ENCODE peak calls at places on chromosomes 3 and 15, in four cellular contexts. D, X, Z and S are unnamed samples.

GRCh38 chr15:78033864-78034263 is 43.6 kb downstream of the TBC1D2B start:
- DNase-seq in D (no peak), X (no peak), Z (no peak), S (no peak)

GRCh38 chr3:101695779-101696372 is 9.4 kb upstream of the RPL24 start:
- DNase-seq in D (peak), X (no peak), Z (no peak), S (no peak)

GRCh38 chr15:91885714-91886265 is 32.3 kb downstream of the SLCO3A1 start:
- DNase-seq in D (no peak), X (no peak), Z (no peak), S (no peak)

GRCh38 chr3:176041812-176042211 is 1155.5 kb downstream of the TBL1XR1 start:
- DNase-seq in D (no peak), X (no peak), Z (no peak), S (no peak)

GRCh38 chr3:176005564-176005963 is 1146.4 kb downstream of the NAALADL2 start:
- DNase-seq in D (no peak), X (no peak), Z (no peak), S (no peak)

GRCh38 chr15:63968122-63968524 is 78.2 kb downstream of the DAPK2 start:
- DNase-seq in D (no peak), X (no peak), Z (no peak), S (no peak)

GRCh38 chr3:66532160-66532587 is 31.4 kb upstream of the LRIG1 start:
- DNase-seq in D (no peak), X (no peak), Z (peak), S (no peak)

GRCh38 chr3:186514296-186515002 is 29.7 kb downstream of the CRYGS start:
- DNase-seq in D (no peak), X (peak), Z (no peak), S (peak)

GRCh38 chr15:87487484-87487883 is 769.1 kb downstream of the NTRK3 start:
- DNase-seq in D (no peak), X (no peak), Z (no peak), S (no peak)

GRCh38 chr3:15120986-15121385 is 22.0 kb upstream of the RBSN start:
- DNase-seq in D (no peak), X (no peak), Z (no peak), S (no peak)

GRCh38 chr3:118587037-118587741 is 447.5 kb downstream of the IGSF11 start:
- DNase-seq in D (no peak), X (no peak), Z (no peak), S (no peak)

GRCh38 chr3:17195192-17195611 is 310.4 kb downstream of the PLCL2 start:
- DNase-seq in D (no peak), X (no peak), Z (no peak), S (no peak)

GRCh38 chr15:76905855-76906254 is 715 bp upstream of the SCAPER start:
- DNase-seq in D (no peak), X (no peak), Z (no peak), S (no peak)

GRCh38 chr3:115975353-115975752 is 352.0 kb downstream of the GAP43 start:
- DNase-seq in D (peak), X (peak), Z (no peak), S (peak)

GRCh38 chr3:127238602-127239001 is 45.7 kb downstream of the PRR23E start:
- DNase-seq in D (no peak), X (no peak), Z (no peak), S (no peak)

GRCh38 chr15:37771462-37771861 is 163.0 kb upstream of the TMCO5A start:
- DNase-seq in D (no peak), X (no peak), Z (no peak), S (no peak)

GRCh38 chr15:42286445-42287029 is 13.3 kb upstream of the TMEM87A start:
- DNase-seq in D (peak), X (no peak), Z (no peak), S (no peak)

GRCh38 chr3:179943097-179943880 is 93.4 kb downstream of the PEX5L start:
- DNase-seq in D (no peak), X (no peak), Z (no peak), S (no peak)

GRCh38 chr15:74956648-74957300 is at the start of gene RPP25:
- DNase-seq in D (peak), X (peak), Z (no peak), S (peak)

GRCh38 chr3:12583280-12583679 is 26.4 kb downstream of the MKRN2 start:
- DNase-seq in D (no peak), X (no peak), Z (no peak), S (no peak)

GRCh38 chr15:89760303-89761008 is 9.4 kb upstream of the MESP1 start:
- DNase-seq in D (peak), X (peak), Z (peak), S (peak)

GRCh38 chr3:188272481-188273372 is 118.8 kb downstream of the LPP start:
- DNase-seq in D (peak), X (no peak), Z (no peak), S (peak)

GRCh38 chr3:88003115-88003755 is 55.6 kb downstream of the CGGBP1 start:
- DNase-seq in D (peak), X (peak), Z (no peak), S (peak)
- TF ChIP-seq PHF8 in D (no peak), X (no peak), Z (no peak), S (no peak)

DNA sequence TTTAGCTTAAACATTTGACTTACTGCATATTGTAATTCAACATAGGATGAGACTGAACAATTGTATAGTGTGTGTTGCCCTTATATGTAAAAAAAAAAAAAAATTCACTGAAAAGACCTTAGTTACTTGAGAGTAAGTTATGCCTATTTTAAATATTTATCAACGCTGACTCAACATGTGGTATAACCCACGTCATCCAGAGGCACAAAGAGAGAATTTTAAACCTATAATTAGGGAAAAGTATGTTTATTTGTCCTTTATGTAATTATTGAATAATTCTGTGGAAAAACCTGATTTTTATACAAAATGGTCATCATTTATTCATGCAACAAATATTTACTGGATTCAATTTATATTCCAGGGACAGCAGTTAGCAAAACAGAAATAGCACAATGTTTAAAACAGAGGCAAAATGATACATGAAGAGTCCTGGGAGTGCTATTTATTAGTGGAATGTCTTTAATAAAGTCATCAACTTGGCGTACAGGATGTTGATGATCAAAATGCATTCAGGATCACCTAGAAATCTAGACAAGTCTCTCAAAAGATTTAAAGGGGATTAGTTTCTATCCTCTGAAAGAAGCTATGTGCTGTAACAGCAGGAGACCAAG is 223.7 kb downstream of the PCCB start:
- DNase-seq in D (no peak), X (no peak), Z (no peak), S (no peak)
- TF ChIP-seq POLR2A in D (no peak), X (no peak), Z (no peak), S (no peak)

DNA sequence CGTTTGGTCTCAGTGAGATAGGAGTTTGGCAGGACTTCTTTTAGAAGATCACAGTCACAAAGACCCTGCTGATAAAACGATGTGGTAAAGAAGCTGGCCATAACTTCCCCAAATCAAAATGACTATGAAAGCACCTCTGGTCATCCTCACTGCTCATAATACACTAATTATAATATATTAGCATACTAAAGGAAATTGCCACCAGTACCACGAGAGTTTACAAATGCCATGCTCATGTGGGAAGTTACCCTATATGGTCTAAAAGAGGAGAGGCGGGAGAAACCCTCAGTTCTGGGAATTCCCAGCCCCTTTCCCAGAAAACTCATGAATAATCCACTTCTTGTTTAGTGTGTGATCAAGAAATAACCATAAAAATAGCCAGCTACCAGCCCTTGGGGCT is 115.7 kb upstream of the IGSF10 start:
- DNase-seq in D (no peak), X (no peak), Z (no peak), S (no peak)
- TF ChIP-seq PHF8 in D (no peak), X (no peak), Z (no peak), S (no peak)

DNA sequence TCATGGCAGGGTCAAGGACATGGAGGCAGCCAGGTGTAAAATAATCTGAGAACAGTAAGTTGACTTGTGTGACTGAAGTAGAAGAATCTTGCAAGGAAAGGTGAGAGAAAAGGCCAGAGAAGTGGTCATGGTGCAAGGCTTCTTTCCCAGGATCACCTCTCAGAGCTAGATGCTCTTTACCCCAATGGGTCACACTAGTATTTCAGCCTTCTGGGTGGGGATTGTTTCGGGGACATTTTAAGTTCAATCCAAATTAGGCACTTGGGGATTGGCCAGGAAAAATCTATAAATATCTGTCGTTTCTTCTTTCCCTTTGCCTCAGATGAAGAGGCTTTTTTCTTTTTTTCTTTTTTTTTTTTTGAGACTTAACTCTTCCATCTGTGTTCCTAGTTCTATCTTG is 188.0 kb downstream of the KLHL25 start:
- DNase-seq in D (no peak), X (no peak), Z (no peak), S (no peak)
- TF ChIP-seq POLR2A in D (no peak), X (no peak), Z (no peak), S (no peak)

DNA sequence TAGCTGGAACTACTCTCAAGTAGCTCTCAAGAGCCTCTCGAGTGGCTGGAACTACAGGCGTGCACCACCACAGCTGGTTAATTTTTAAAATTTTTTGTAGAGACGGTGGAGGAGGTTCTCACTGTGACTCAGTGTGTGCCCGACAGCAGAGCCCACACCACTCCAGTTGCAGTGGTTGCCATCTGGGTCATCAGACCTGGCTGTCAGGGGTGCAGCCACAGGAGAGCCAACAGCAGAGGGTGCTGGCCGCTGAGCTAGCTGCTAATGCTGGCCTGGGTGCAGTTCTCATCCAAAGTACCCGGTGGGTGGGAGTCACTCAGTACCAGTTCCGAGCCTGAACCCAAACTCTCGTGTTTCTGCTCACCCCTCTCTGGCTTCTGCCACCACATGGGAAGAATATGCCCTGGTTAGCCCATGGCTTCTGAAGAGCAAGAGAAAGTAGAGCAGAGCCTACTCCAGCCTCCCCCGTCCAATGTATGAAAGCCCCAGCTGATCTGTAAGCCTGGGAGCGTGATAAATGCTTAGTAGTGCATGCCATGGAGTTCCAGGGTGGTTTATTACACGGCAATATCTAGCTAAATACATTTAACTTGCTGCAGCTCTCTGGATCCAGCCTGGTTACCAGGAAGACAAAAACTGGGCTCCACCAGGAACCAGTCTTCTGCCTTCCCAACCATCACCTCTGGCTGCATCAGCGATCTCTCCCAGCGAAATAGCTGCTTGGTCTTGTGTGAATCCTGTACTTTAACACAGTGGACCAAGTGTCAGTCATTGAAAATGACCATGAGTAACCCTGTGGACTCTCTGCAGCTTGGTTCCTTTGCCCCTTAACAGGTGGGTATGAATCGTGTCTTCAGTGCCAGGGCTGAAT is 17.1 kb downstream of the UMPS start:
- DNase-seq in D (no peak), X (no peak), Z (no peak), S (no peak)
- TF ChIP-seq PHF8 in D (no peak), X (no peak), Z (no peak), S (no peak)

GRCh38 chr3:9810846-9811245 is 784 bp downstream of the TTLL3 start:
- DNase-seq in D (no peak), X (no peak), Z (no peak), S (no peak)

GRCh38 chr3:9810357-9810726 is 280 bp downstream of the TTLL3 start:
- DNase-seq in D (no peak), X (no peak), Z (no peak), S (no peak)

GRCh38 chr3:9815986-9816385 is 5.9 kb downstream of the TTLL3 start:
- DNase-seq in D (no peak), X (no peak), Z (no peak), S (no peak)

GRCh38 chr3:9809615-9810356 is at the start of gene TTLL3:
- DNase-seq in D (no peak), X (no peak), Z (no peak), S (peak)

GRCh38 chr3:9812870-9813483 is 2.9 kb downstream of the TTLL3 start:
- DNase-seq in D (no peak), X (no peak), Z (no peak), S (no peak)
- TF ChIP-seq POLR2A in D (no peak), X (no peak), Z (no peak), S (no peak)

GRCh38 chr3:169868369-169868768 is 1.4 kb downstream of the LRRC31 start:
- DNase-seq in D (no peak), X (no peak), Z (no peak), S (no peak)

GRCh38 chr3:169867584-169868211 is 2.0 kb downstream of the LRRC31 start:
- DNase-seq in D (no peak), X (no peak), Z (no peak), S (no peak)

GRCh38 chr3:169869484-169870304 is at the start of gene LRRC31:
- DNase-seq in D (no peak), X (no peak), Z (no peak), S (no peak)

DNA sequence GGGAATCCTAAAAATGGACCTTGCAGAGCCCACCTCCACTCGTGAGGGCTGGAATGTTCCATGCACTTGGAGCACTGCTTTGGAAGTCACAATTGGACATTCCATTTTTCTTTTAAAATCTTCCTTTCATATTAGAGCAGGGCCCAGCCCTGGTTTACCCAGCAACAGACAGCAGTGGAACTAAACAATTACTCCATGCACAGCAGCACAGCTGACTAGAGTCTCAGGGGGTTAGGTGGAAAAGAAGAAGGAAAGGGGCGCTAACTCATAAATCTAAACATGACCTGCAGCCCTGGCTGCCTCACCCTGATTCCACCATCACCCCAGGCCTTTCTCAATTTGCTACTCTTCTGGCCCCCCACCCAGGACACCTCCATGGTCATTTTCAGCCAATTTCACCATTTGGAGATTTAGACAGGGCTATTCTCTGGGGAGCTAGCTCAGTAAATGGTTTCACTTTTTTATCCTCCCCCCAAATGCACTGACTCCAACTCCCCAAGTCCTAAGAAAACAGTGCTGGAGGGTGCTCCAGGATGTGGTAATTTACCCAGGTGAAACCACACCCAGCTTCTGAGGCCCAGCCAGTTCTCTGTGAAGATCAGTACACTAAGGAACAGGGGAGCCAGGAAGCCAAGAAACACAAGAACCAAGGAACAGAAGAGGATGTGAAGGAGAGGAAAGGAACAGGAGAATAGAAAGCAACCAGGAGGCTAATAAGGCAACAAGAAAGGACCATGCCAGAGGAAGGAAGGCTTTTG is 1.6 kb upstream of the LRRC31 start:
- DNase-seq in D (no peak), X (no peak), Z (no peak), S (no peak)
- TF ChIP-seq PHF8 in D (no peak), X (no peak), Z (no peak), S (no peak)